ENCODE peak calls at places on chromosomes 7 and 10, in nine cellular contexts. U, H, P, I, X, R, F, L and O are unnamed samples.

GRCh38 chr7:68663392-68663791 is 934.9 kb upstream of the AUTS2 start:
- DNase-seq in U (no peak), H (no peak), P (no peak), I (no peak), X (no peak), R (no peak), F (no peak), L (no peak), O (no peak)

GRCh38 chr10:73495884-73496674 is at the start of gene PPP3CB:
- DNase-seq in U (peak; percentile 77), H (peak; percentile 93), P (peak; percentile 91), I (peak; percentile 88), X (peak; percentile 86), R (peak; percentile 60), F (peak; percentile 96), L (peak; percentile 97), O (peak; percentile 92)

GRCh38 chr10:62073429-62073828 is 171.9 kb downstream of the ARID5B start:
- DNase-seq in U (no peak), H (no peak), P (no peak), I (no peak), X (no peak), R (no peak), F (no peak), L (no peak), O (no peak)

GRCh38 chr10:101529720-101530553 is 58.1 kb downstream of the POLL start:
- DNase-seq in U (no peak), H (no peak), P (no peak), I (peak; percentile 12), X (no peak), R (no peak), F (no peak), L (no peak), O (no peak)

GRCh38 chr7:55180821-55181542 is 162.2 kb downstream of the EGFR start:
- DNase-seq in U (no peak), H (no peak), P (peak; percentile 81), I (peak; percentile 89), X (no peak), R (no peak), F (no peak), L (no peak), O (no peak)

GRCh38 chr10:46020871-46021553 is 9.4 kb downstream of the NCOA4 start:
- DNase-seq in U (no peak), H (no peak), P (no peak), I (no peak), X (no peak), R (no peak), F (peak; percentile 89), L (peak; percentile 89), O (no peak)

GRCh38 chr10:124087672-124088634 is 5.4 kb downstream of the CHST15 start:
- DNase-seq in U (no peak), H (no peak), P (peak; percentile 65), I (peak; percentile 49), X (no peak), R (no peak), F (peak; percentile 71), L (no peak), O (no peak)

GRCh38 chr10:114374141-114374791 is 30.0 kb downstream of the AFAP1L2 start:
- DNase-seq in U (no peak), H (peak; percentile 70), P (no peak), I (no peak), X (no peak), R (no peak), F (peak; percentile 34), L (peak; percentile 17), O (peak; percentile 75)

GRCh38 chr7:138008588-138009349 is 6.9 kb upstream of the CREB3L2 start:
- DNase-seq in U (no peak), H (no peak), P (no peak), I (peak; percentile 49), X (peak; percentile 36), R (no peak), F (peak; percentile 76), L (peak; percentile 68), O (no peak)

GRCh38 chr7:138015096-138015495 is 13.2 kb upstream of the CREB3L2 start:
- DNase-seq in U (no peak), H (no peak), P (no peak), I (no peak), X (no peak), R (no peak), F (no peak), L (no peak), O (no peak)

GRCh38 chr7:138009350-138009653 is 7.4 kb upstream of the CREB3L2 start:
- DNase-seq in U (no peak), H (no peak), P (no peak), I (no peak), X (no peak), R (no peak), F (no peak), L (no peak), O (no peak)

GRCh38 chr7:138017992-138018391 is 16.1 kb upstream of the CREB3L2 start:
- DNase-seq in U (no peak), H (no peak), P (no peak), I (no peak), X (no peak), R (no peak), F (no peak), L (no peak), O (no peak)

DNA sequence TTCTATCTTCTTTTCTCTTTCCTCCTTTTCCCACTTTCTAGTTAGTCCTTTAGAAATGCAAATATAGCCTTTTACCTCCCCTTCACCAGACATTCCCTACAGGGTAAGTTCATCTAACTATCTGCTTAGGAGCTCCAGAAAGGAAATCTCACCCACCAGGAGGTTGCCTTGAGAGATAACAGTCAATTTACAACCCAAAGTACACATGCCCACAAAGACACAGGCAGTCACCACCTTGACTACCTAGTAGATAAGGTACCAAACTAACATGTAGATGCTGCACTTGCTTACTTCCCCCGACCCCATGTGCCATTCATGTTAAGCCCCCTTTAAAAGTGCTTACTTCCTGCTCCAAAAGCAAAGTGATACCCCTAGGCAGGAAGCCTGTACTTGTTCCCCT is 12.8 kb upstream of the CREB3L2 start:
- DNase-seq in U (no peak), H (no peak), P (no peak), I (no peak), X (no peak), R (no peak), F (no peak), L (no peak), O (no peak)
- H3K4me3 ChIP-seq in U (no peak overlapping the region), H (no peak overlapping the region), P (no peak overlapping the region), I (no peak overlapping the region), X (no peak overlapping the region), R (no peak overlapping the region), F (no peak overlapping the region), L (no peak overlapping the region), O (no peak overlapping the region)

DNA sequence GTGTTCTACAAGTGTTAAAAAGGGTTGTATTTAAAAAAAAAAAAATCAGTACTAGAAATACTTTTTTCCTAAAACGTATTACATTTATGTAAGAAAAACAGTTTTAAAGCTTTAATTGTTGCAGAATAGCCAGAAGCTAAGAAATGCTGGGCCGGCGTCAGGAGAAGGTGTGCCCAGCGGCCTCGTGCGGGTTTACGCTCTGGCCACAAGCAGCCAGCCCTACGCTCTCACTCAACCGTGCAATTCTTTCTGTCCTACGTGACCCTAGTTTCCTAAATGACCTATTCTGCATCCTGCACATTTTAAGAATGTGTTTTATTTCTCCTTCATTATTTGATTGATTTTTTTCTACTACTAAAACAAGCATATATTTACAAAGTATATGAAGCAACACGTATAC is 279.7 kb upstream of the KLF14 start:
- DNase-seq in U (no peak), H (no peak), P (no peak), I (no peak), X (no peak), R (no peak), F (no peak), L (no peak), O (no peak)
- H3K4me3 ChIP-seq in U (no peak overlapping the region), H (no peak overlapping the region), P (no peak overlapping the region), I (no peak overlapping the region), X (no peak overlapping the region), R (peak overlapping the region; percentile 65), F (no peak overlapping the region), L (no peak overlapping the region), O (no peak overlapping the region)

DNA sequence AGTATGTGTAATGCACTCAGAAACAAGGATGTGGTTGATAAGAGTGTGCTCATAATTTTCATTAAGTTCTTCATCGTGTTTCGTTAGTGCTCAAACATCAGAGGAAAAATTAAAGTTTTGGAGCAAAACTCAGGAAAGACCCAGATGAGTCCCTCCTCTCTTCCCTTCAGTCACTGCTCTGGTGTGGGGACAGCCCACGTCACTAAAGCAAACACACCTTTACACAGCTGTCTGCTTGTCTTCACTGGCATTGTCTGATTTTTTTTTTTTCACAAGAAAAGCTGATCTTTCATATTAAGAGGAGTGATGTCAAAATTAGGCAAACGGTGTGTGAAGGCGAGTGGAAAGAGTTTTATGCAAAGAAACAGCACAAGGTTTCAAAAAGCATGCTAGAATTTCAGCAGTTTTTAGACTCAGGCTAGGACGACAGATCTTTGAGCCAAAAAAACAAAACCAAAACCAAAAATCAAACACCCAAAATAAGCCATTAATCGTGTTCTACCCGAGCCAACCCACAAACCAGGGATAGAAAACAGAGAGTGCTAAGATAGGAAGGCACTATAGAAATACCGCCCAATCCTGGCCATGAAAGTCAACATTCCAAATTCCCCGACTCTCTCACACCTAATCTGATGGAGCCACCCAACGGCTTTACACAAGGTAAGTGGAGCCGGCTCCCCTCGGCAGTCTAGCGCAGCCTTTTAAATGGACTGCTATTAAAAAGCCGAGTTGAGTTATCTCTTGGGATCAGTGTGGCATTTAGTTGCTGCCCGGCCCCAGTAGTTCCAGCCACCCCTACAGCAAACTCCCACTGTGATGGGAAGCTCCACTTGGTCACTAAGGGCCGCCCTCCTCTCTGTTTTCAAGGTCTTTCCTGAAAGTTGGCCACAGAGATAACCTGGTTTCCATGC is 27.9 kb upstream of the GATA3 start:
- DNase-seq in U (no peak), H (no peak), P (no peak), I (no peak), X (no peak), R (no peak), F (no peak), L (no peak), O (no peak)
- H3K4me3 ChIP-seq in U (no peak overlapping the region), H (no peak overlapping the region), P (peak overlapping the region; percentile 28), I (peak overlapping the region; percentile 4), X (peak overlapping the region; percentile 18), R (no peak overlapping the region), F (no peak overlapping the region), L (no peak overlapping the region), O (peak overlapping the region; percentile 35)

GRCh38 chr7:20738517-20739481 is 47.9 kb downstream of the SP8 start:
- DNase-seq in U (no peak), H (no peak), P (no peak), I (no peak), X (no peak), R (no peak), F (no peak), L (no peak), O (no peak)

GRCh38 chr7:20742913-20743312 is 43.8 kb downstream of the SP8 start:
- DNase-seq in U (no peak), H (no peak), P (no peak), I (no peak), X (no peak), R (no peak), F (no peak), L (no peak), O (no peak)

GRCh38 chr7:20735346-20736065 is 51.2 kb downstream of the SP8 start:
- DNase-seq in U (no peak), H (no peak), P (no peak), I (peak; percentile 7), X (no peak), R (no peak), F (no peak), L (no peak), O (no peak)

GRCh38 chr7:20741801-20742200 is 44.9 kb downstream of the SP8 start:
- DNase-seq in U (no peak), H (no peak), P (no peak), I (no peak), X (no peak), R (no peak), F (no peak), L (no peak), O (no peak)

DNA sequence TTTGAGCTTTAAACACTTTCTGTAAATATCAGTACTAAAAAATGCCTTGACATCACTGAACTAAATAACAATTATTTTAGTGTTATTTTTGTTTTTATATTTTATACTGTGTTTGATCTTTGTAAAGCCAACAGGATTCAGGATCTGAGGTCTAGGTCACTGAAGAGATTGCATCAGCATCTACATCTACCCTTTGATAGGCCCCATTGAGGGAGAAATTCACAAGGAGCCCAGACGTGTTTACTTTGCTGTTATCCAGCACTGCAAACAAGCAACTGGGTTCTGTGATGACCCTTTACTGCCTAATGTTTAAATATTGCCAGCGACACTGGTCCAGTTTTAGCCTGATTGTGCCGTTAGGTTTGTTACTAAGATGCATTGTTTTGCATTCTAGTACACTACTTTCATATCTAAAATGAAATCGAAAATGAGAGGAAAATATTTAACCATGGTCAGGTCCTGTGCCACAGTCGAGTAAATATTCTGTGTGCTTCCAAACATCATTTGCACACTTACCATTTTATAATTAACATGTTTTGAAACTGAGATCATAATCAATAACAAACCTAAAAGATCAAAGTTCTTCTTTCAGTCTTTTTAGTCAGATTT is 48.7 kb downstream of the SP8 start:
- DNase-seq in U (no peak), H (no peak), P (no peak), I (no peak), X (no peak), R (no peak), F (no peak), L (no peak), O (no peak)
- H3K4me3 ChIP-seq in U (no peak overlapping the region), H (no peak overlapping the region), P (no peak overlapping the region), I (no peak overlapping the region), X (peak overlapping the region; percentile 21), R (no peak overlapping the region), F (no peak overlapping the region), L (no peak overlapping the region), O (no peak overlapping the region)